ENCODE peak calls at places on chromosomes 3 and 15, in nine cellular contexts. B, X, U, R, D, M, E, Z and T are unnamed samples.

GRCh38 chr3:186400026-186400425 is 38.0 kb upstream of the DGKG start:
- DNase-seq in U (no peak), R (no peak), B (no peak), E (no peak), M (no peak), Z (no peak), D (no peak), X (no peak), T (no peak)

GRCh38 chr15:31503758-31504461 is 177.3 kb downstream of the KLF13 start:
- DNase-seq in X (no peak), E (no peak), M (no peak), B (no peak), R (no peak), D (no peak), U (no peak), Z (no peak), T (no peak)

GRCh38 chr15:52783929-52784798 is 6.0 kb downstream of the ONECUT1 start:
- DNase-seq in Z (no peak), U (peak; percentile 48), D (no peak), X (peak; percentile 71), B (peak; percentile 16), R (no peak), E (peak; percentile 77), M (no peak), T (peak; percentile 20)

GRCh38 chr15:36757189-36757814 is 177.9 kb downstream of the CDIN1 start:
- DNase-seq in X (no peak), M (no peak), R (no peak), B (no peak), U (no peak), Z (no peak), E (no peak), D (no peak), T (no peak)

GRCh38 chr3:12938258-12938711 is 96.9 kb upstream of the RPL32 start:
- DNase-seq in U (no peak), E (no peak), M (no peak), D (no peak), X (no peak), B (no peak), R (no peak), Z (no peak), T (no peak)

GRCh38 chr15:92810418-92811138 is 89.5 kb upstream of the CHD2 start:
- DNase-seq in X (peak; percentile 56), Z (peak; percentile 74), M (no peak), R (no peak), D (peak; percentile 79), U (peak; percentile 43), B (peak; percentile 73), E (peak; percentile 24), T (peak; percentile 95)

GRCh38 chr3:94246136-94246535 is 183.3 kb downstream of the NSUN3 start:
- DNase-seq in E (peak; percentile 4), R (no peak), D (no peak), M (no peak), X (no peak), Z (no peak), U (no peak), B (no peak), T (no peak)

GRCh38 chr3:109057616-109058015 is 60.3 kb downstream of the MORC1 start:
- DNase-seq in E (no peak), Z (no peak), B (no peak), M (no peak), D (no peak), U (no peak), R (no peak), X (no peak), T (no peak)

GRCh38 chr3:79661866-79662265 is 105.9 kb downstream of the ROBO1 start:
- DNase-seq in U (no peak), Z (no peak), D (no peak), R (no peak), M (no peak), X (no peak), B (no peak), E (no peak), T (no peak)

GRCh38 chr15:44397869-44398268 is 29.6 kb upstream of the CTDSPL2 start:
- DNase-seq in D (no peak), R (no peak), U (no peak), E (no peak), X (no peak), Z (no peak), B (no peak), M (no peak), T (no peak)

GRCh38 chr3:183490211-183490601 is 61.8 kb upstream of the MCF2L2 start:
- DNase-seq in U (no peak), B (no peak), Z (no peak), E (no peak), M (no peak), X (no peak), R (no peak), D (no peak), T (no peak)

GRCh38 chr3:25820372-25820771 is 30.5 kb downstream of the OXSM start:
- DNase-seq in M (no peak), B (no peak), R (no peak), Z (no peak), X (no peak), D (no peak), E (no peak), U (no peak), T (no peak)

GRCh38 chr3:146159616-146160232 is 1.3 kb downstream of the PLOD2 start:
- DNase-seq in M (no peak), R (no peak), U (no peak), Z (no peak), D (no peak), E (no peak), B (no peak), X (no peak), T (no peak)

GRCh38 chr3:46690798-46691197 is 2.7 kb downstream of the ALS2CL start:
- DNase-seq in U (no peak), D (peak; percentile 72), Z (no peak), X (no peak), R (no peak), M (no peak), E (no peak), B (no peak), T (no peak)

GRCh38 chr15:56739964-56740640 is 6.8 kb upstream of the ZNF280D start:
- DNase-seq in Z (no peak), M (no peak), R (no peak), X (no peak), B (no peak), D (no peak), U (no peak), E (no peak), T (no peak)

GRCh38 chr3:150469931-150470740 is 62.0 kb downstream of the TSC22D2 start:
- DNase-seq in M (no peak), X (no peak), D (no peak), B (no peak), E (no peak), R (no peak), Z (no peak), U (no peak), T (no peak)

GRCh38 chr15:87212041-87212440 is 1044.5 kb downstream of the NTRK3 start:
- DNase-seq in E (no peak), B (no peak), M (no peak), X (no peak), D (no peak), U (no peak), Z (no peak), R (no peak), T (no peak)

GRCh38 chr15:31024330-31024729 is 32.9 kb upstream of the MTMR10 start:
- DNase-seq in M (no peak), Z (no peak), B (no peak), R (no peak), U (no peak), X (peak; percentile 58), D (no peak), E (peak; percentile 19), T (peak; percentile 1)

GRCh38 chr15:51103330-51103729 is 8.6 kb upstream of the TNFAIP8L3 start:
- DNase-seq in E (no peak), Z (no peak), D (no peak), B (no peak), M (no peak), U (no peak), R (no peak), X (no peak), T (no peak)

GRCh38 chr3:177554900-177555759 is 357.8 kb upstream of the TBL1XR1 start:
- DNase-seq in D (no peak), Z (peak; percentile 65), E (no peak), B (peak; percentile 73), U (no peak), M (no peak), R (no peak), X (no peak), T (no peak)

GRCh38 chr15:90031231-90031791 is 30.2 kb downstream of the ZNF710 start:
- DNase-seq in R (no peak), E (no peak), D (no peak), U (no peak), B (no peak), M (no peak), Z (no peak), X (no peak), T (no peak)

GRCh38 chr15:61011576-61012336 is 217.3 kb downstream of the RORA start:
- DNase-seq in M (no peak), Z (no peak), U (no peak), X (peak; percentile 9), R (no peak), B (no peak), E (no peak), D (no peak), T (no peak)

GRCh38 chr3:114404590-114404989 is 110.8 kb downstream of the TIGIT start:
- DNase-seq in X (no peak), E (no peak), Z (no peak), B (no peak), D (no peak), U (no peak), M (no peak), R (no peak), T (no peak)

GRCh38 chr3:155972885-155973584 is 102.6 kb downstream of the GMPS start:
- DNase-seq in B (no peak), M (no peak), R (no peak), Z (no peak), E (peak; percentile 15), U (no peak), D (no peak), X (no peak), T (no peak)

GRCh38 chr15:52134502-52135144 is 22.0 kb upstream of the BCL2L10 start:
- DNase-seq in Z (no peak), R (no peak), M (no peak), U (no peak), B (no peak), X (no peak), E (no peak), D (no peak), T (no peak)

GRCh38 chr15:79970921-79971434 is at the start of gene BCL2A1:
- DNase-seq in X (no peak), D (no peak), E (no peak), R (peak; percentile 12), M (no peak), Z (no peak), B (no peak), U (peak; percentile 52), T (no peak)

GRCh38 chr15:29074045-29074444 is 188.3 kb downstream of the APBA2 start:
- DNase-seq in B (no peak), Z (peak; percentile 10), X (no peak), U (no peak), D (no peak), E (no peak), R (no peak), M (no peak), T (no peak)

GRCh38 chr3:61299343-61299742 is 48.1 kb upstream of the FHIT start:
- DNase-seq in E (no peak), X (no peak), Z (no peak), D (no peak), B (no peak), M (no peak), R (no peak), U (no peak), T (no peak)

GRCh38 chr3:127688416-127689265 is 15.9 kb downstream of the ABTB1 start:
- DNase-seq in B (no peak), R (no peak), Z (no peak), U (no peak), E (peak; percentile 19), D (no peak), X (no peak), M (no peak), T (no peak)

GRCh38 chr3:79415351-79415750 is 352.4 kb downstream of the ROBO1 start:
- DNase-seq in E (no peak), U (no peak), B (no peak), D (no peak), X (no peak), M (no peak), R (no peak), Z (no peak), T (no peak)

GRCh38 chr3:194250104-194251002 is 100.8 kb downstream of the CPN2 start:
- DNase-seq in E (peak; percentile 57), X (no peak), R (no peak), D (peak; percentile 78), Z (peak; percentile 71), M (no peak), B (no peak), U (no peak), T (no peak)